ENCODE peak calls at places on chromosome X, in ten cellular contexts. L is iPS DF 6.9; B is MM.1S; D is psoas muscle; P is Panc1; O is CD8-positive, alpha-beta T cell; J is uterus; E is hepatocyte; Z is K562; G is mesenchymal stem cell. H is an unnamed sample.

GRCh38 chrX:28668957-28669356 is 81.7 kb downstream of the IL1RAPL1 start:
- DNase-seq in L (no peak), P (no peak), G (no peak), Z (no peak), E (no peak), O (no peak), D (no peak), B (no peak), J (no peak), H (no peak)

GRCh38 chrX:64662876-64663275 is 267.6 kb upstream of the MTMR8 start:
- DNase-seq in G (no peak), Z (no peak), D (no peak), P (no peak), J (no peak), E (no peak), O (no peak), L (no peak), B (no peak), H (no peak)

GRCh38 chrX:45006002-45006800 is 133.2 kb downstream of the KDM6A start:
- DNase-seq in Z (no peak), G (no peak), L (no peak), P (no peak), E (no peak), D (no peak), J (no peak), O (no peak), B (no peak), H (no peak)

GRCh38 chrX:38891641-38892413 is 90.6 kb downstream of the MID1IP1 start:
- DNase-seq in E (no peak), L (no peak), G (peak; percentile 10), J (no peak), D (no peak), O (no peak), Z (no peak), P (no peak), B (no peak), H (peak; percentile 69)

GRCh38 chrX:75781618-75782017 is 3.4 kb downstream of the MAGEE2 start:
- DNase-seq in J (no peak), Z (no peak), O (no peak), D (no peak), L (no peak), G (no peak), E (no peak), P (no peak), B (no peak), H (no peak)

GRCh38 chrX:10926906-10927305 is 184.2 kb upstream of the HCCS start:
- DNase-seq in P (no peak), E (no peak), D (no peak), J (no peak), L (no peak), B (no peak), O (no peak), Z (no peak), G (no peak), H (no peak)

GRCh38 chrX:47500541-47500940 is 17.5 kb upstream of the ZNF41 start:
- DNase-seq in O (no peak), B (no peak), G (no peak), L (no peak), P (no peak), J (no peak), D (no peak), Z (no peak), E (no peak), H (no peak)

GRCh38 chrX:9873952-9874351 is 87.7 kb downstream of the SHROOM2 start:
- DNase-seq in D (no peak), B (peak; percentile 56), J (no peak), L (no peak), G (peak; percentile 63), Z (peak; percentile 43), O (no peak), P (peak; percentile 18), E (no peak), H (peak; percentile 45)

GRCh38 chrX:23898412-23898959 is 9.3 kb downstream of the APOO start:
- DNase-seq in L (no peak), J (no peak), G (peak; percentile 71), E (no peak), D (no peak), Z (no peak), O (no peak), B (no peak), P (no peak), H (no peak)

GRCh38 chrX:120813982-120814381 is 61.7 kb downstream of the CT47B1 start:
- DNase-seq in O (no peak), E (no peak), Z (no peak), G (no peak), P (no peak), J (no peak), B (no peak), D (no peak), L (no peak), H (no peak)

GRCh38 chrX:50812995-50813842 is 775 bp downstream of the SHROOM4 start:
- DNase-seq in E (peak; percentile 52), P (no peak), D (peak; percentile 73), L (no peak), O (no peak), G (peak; percentile 67), J (peak; percentile 14), Z (no peak), B (no peak), H (no peak)

GRCh38 chrX:113353134-113353533 is 512.5 kb upstream of the AMOT start:
- DNase-seq in P (no peak), E (no peak), O (no peak), L (no peak), B (no peak), J (no peak), D (no peak), Z (no peak), G (no peak), H (no peak)

GRCh38 chrX:150736478-150736877 is 43.3 kb downstream of the MTMR1 start:
- DNase-seq in Z (no peak), E (no peak), O (no peak), G (no peak), J (no peak), P (no peak), L (no peak), B (no peak), D (no peak), H (no peak)
- H3K36me3 ChIP-seq in Z (peaks cover 86% of the 10 kb centered on the region), E (no peaks in the 10 kb centered on the region), O (peaks cover 28% of the 10 kb centered on the region), G (peaks cover 33% of the 10 kb centered on the region), J (no peaks in the 10 kb centered on the region), P (peaks cover 6% of the 10 kb centered on the region), L (no peaks in the 10 kb centered on the region), B (no peaks in the 10 kb centered on the region), D (no peaks in the 10 kb centered on the region), H (peaks cover 100% of the 10 kb centered on the region)

GRCh38 chrX:100635989-100636320 is 651 bp downstream of the TSPAN6 start:
- DNase-seq in P (no peak), E (no peak), O (no peak), L (no peak), D (no peak), Z (no peak), B (no peak), J (no peak), G (no peak), H (no peak)
- H3K27ac ChIP-seq in P (peak overlapping the region; percentile 64), E (peak overlapping the region; percentile 92), O (peak overlapping the region; percentile 35), L (no peak overlapping the region), D (peak overlapping the region; percentile 46), Z (no peak overlapping the region), B (no peak overlapping the region), J (peak overlapping the region; percentile 79), G (no peak overlapping the region), H (no peak overlapping the region)

GRCh38 chrX:71285929-71286328 is 2.5 kb downstream of the NONO start:
- DNase-seq in Z (no peak), D (no peak), O (no peak), J (no peak), L (no peak), E (no peak), P (no peak), G (no peak), B (no peak), H (no peak)

GRCh38 chrX:71292669-71293379 is 8.7 kb upstream of the ITGB1BP2 start:
- DNase-seq in Z (no peak), B (no peak), G (no peak), J (no peak), D (no peak), E (no peak), L (no peak), O (no peak), P (no peak), H (no peak)

GRCh38 chrX:71296806-71297205 is 4.7 kb upstream of the ITGB1BP2 start:
- DNase-seq in O (no peak), Z (no peak), D (no peak), J (no peak), L (no peak), E (no peak), P (no peak), B (no peak), G (no peak), H (no peak)

DNA sequence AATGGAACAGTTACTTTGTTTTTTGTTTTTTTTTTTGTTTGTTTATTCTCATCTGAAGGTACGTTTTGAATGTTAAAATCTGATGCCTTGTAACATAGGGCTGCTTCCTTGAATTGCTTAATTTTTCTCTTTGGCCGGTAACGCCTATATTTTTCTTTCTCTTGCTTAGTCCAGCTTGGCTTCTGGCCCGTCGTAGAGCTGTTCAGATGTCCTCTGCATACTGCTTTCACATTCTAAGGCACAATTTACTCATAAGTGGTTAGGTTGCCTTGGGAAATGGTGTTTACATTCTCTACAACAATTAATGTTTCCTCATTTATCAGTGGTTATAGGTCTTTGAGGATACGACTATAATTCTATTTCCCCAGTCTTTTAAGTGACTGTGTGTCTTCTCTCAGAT is 7.9 kb downstream of the NONO start:
- DNase-seq in L (no peak), B (no peak), D (no peak), O (no peak), G (peak; percentile 33), P (no peak), E (no peak), J (no peak), Z (no peak), H (no peak)
- H3K36me3 ChIP-seq in L (peaks cover 10% of the 10 kb centered on the region), B (no peaks in the 10 kb centered on the region), D (peaks cover 4% of the 10 kb centered on the region), O (peaks cover 27% of the 10 kb centered on the region), G (peaks cover 24% of the 10 kb centered on the region), P (peaks cover 28% of the 10 kb centered on the region), E (no peaks in the 10 kb centered on the region), J (no peaks in the 10 kb centered on the region), Z (peaks cover 85% of the 10 kb centered on the region), H (peaks cover 88% of the 10 kb centered on the region)

DNA sequence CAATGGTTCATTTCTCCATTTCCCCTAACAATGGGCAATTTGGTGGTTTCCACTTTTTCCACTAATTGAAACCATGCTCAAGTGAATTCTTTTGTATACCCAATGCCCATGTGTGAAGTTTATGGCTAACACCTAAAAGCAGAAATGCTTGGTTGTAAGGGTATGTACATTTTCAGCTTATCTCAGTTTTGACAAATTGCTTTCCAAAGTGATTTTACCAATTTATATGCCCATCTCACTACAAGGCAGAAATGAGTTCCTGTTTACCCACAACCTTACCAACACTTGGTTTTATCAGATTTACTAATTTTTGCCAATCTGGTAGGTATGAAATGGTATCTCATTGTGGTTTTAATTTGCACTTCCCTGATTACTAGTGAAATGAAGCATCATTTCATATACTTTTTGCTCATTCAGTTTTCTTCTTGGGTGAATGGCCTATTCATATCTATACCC is 14.8 kb downstream of the GPR34 start:
- DNase-seq in L (no peak), D (no peak), E (no peak), B (no peak), G (no peak), Z (no peak), J (no peak), P (no peak), O (no peak), H (no peak)
- H3K27ac ChIP-seq in L (no peak overlapping the region), D (no peak overlapping the region), E (no peak overlapping the region), B (no peak overlapping the region), G (no peak overlapping the region), Z (no peak overlapping the region), J (no peak overlapping the region), P (no peak overlapping the region), O (no peak overlapping the region), H (no peak overlapping the region)

GRCh38 chrX:147522986-147523385 is 388.7 kb upstream of the FMR1 start:
- DNase-seq in O (no peak), J (no peak), E (no peak), G (no peak), Z (no peak), D (no peak), B (no peak), P (no peak), L (no peak), H (no peak)
- H3K36me3 ChIP-seq in O (no peaks in the 10 kb centered on the region), J (no peaks in the 10 kb centered on the region), E (no peaks in the 10 kb centered on the region), G (no peaks in the 10 kb centered on the region), Z (no peaks in the 10 kb centered on the region), D (no peaks in the 10 kb centered on the region), B (no peaks in the 10 kb centered on the region), P (no peaks in the 10 kb centered on the region), L (no peaks in the 10 kb centered on the region), H (no peaks in the 10 kb centered on the region)